ENCODE peak calls at places on chromosomes 16 and 17, in eight cellular contexts. Q, U, T, V, I, C, A and F are unnamed samples.

GRCh38 chr17:45876539-45876938 is 17.8 kb upstream of the MAPT start:
- DNase-seq in V (no peak), Q (no peak), I (no peak), A (no peak), C (no peak), U (no peak), T (no peak), F (no peak)

GRCh38 chr16:10514369-10515055 is 65.9 kb downstream of the EMP2 start:
- DNase-seq in V (peak), U (peak), Q (peak), C (peak), A (peak), T (peak), I (peak), F (peak)

GRCh38 chr17:493666-494065 is 141.1 kb upstream of the RPH3AL start:
- DNase-seq in Q (no peak), I (no peak), V (no peak), T (no peak), U (no peak), A (no peak), C (no peak), F (no peak)

GRCh38 chr17:1179635-1180433 is at the start of gene ABR:
- DNase-seq in V (peak), A (peak), I (peak), C (peak), U (peak), Q (peak), T (no peak), F (no peak)

GRCh38 chr16:49811630-49812334 is 44.1 kb downstream of the ZNF423 start:
- DNase-seq in I (no peak), V (no peak), C (no peak), Q (no peak), U (no peak), A (no peak), T (peak), F (no peak)

GRCh38 chr17:38342886-38343607 is 709 bp downstream of the GPR179 start:
- DNase-seq in U (no peak), Q (no peak), A (no peak), T (no peak), C (no peak), V (no peak), I (no peak), F (no peak)

GRCh38 chr16:47787695-47788094 is 326.6 kb downstream of the PHKB start:
- DNase-seq in T (no peak), C (no peak), V (no peak), I (no peak), Q (peak), A (no peak), U (no peak), F (no peak)

GRCh38 chr16:88116121-88116900 is 165.1 kb downstream of the BANP start:
- DNase-seq in A (no peak), U (no peak), Q (no peak), V (no peak), T (no peak), I (no peak), C (no peak), F (no peak)

GRCh38 chr16:19517424-19518089 is 4.3 kb downstream of the GDE1 start:
- DNase-seq in Q (no peak), I (no peak), T (no peak), C (no peak), U (no peak), A (no peak), V (peak), F (peak)

GRCh38 chr16:88533945-88534641 is 36.1 kb upstream of the ZC3H18 start:
- DNase-seq in A (peak), T (peak), V (peak), C (peak), U (peak), I (peak), Q (peak), F (peak)

GRCh38 chr17:36036240-36036639 is 18.5 kb upstream of the CCL23 start:
- DNase-seq in V (no peak), T (no peak), C (peak), A (no peak), Q (no peak), I (no peak), U (no peak), F (no peak)

GRCh38 chr17:50210249-50211225 is 9.1 kb upstream of the COL1A1 start:
- DNase-seq in U (peak), A (no peak), T (no peak), I (peak), V (peak), Q (peak), C (peak), F (no peak)

GRCh38 chr17:4476512-4477070 is 22.1 kb upstream of the SPNS2 start:
- DNase-seq in T (no peak), V (no peak), C (no peak), I (no peak), Q (no peak), U (no peak), A (peak), F (no peak)

GRCh38 chr16:57186630-57187507 is 740 bp downstream of the RSPRY1 start:
- DNase-seq in A (no peak), C (peak), Q (peak), I (no peak), U (peak), T (peak), V (peak), F (peak)

GRCh38 chr17:67488161-67488560 is 111.1 kb downstream of the PITPNC1 start:
- DNase-seq in A (no peak), T (peak), Q (peak), U (no peak), V (no peak), C (no peak), I (peak), F (no peak)

GRCh38 chr16:29775742-29776408 is 2.2 kb upstream of the ZG16 start:
- DNase-seq in V (no peak), Q (no peak), A (no peak), I (no peak), U (no peak), T (no peak), C (no peak), F (no peak)

GRCh38 chr17:77375917-77376651 is 235.3 kb downstream of the SEC14L1 start:
- DNase-seq in I (peak), C (peak), U (peak), A (peak), V (no peak), Q (peak), T (no peak), F (no peak)

GRCh38 chr17:628507-628941 is 86.1 kb downstream of the VPS53 start:
- DNase-seq in V (no peak), A (no peak), I (peak), Q (no peak), T (no peak), C (no peak), U (peak), F (no peak)

GRCh38 chr17:63140255-63140654 is 174.2 kb downstream of the TANC2 start:
- DNase-seq in Q (peak), V (no peak), U (no peak), A (no peak), C (peak), T (no peak), I (no peak), F (no peak)

GRCh38 chr16:21104124-21104860 is 46.4 kb downstream of the DNAH3 start:
- DNase-seq in Q (no peak), C (no peak), A (no peak), U (no peak), V (no peak), I (no peak), T (no peak), F (no peak)

GRCh38 chr17:21573961-21574610 is 118.2 kb upstream of the KCNJ18 start:
- DNase-seq in Q (peak), A (peak), T (peak), I (peak), C (peak), V (no peak), U (peak), F (no peak)

GRCh38 chr16:76207270-76207669 is 69.9 kb upstream of the CNTNAP4 start:
- DNase-seq in T (no peak), A (no peak), Q (no peak), I (no peak), C (no peak), V (no peak), U (no peak), F (no peak)

GRCh38 chr16:47492428-47493357 is 31.6 kb downstream of the PHKB start:
- DNase-seq in Q (peak), U (peak), A (peak), C (peak), V (no peak), I (peak), T (peak), F (peak)

GRCh38 chr16:9089660-9090059 is 1.8 kb upstream of the HAPSTR1 start:
- DNase-seq in C (no peak), V (no peak), I (no peak), Q (no peak), T (no peak), U (no peak), A (no peak), F (no peak)

GRCh38 chr17:58250344-58251011 is 12.1 kb downstream of the LPO start:
- DNase-seq in C (no peak), U (no peak), T (no peak), A (no peak), I (no peak), Q (no peak), V (no peak), F (no peak)

GRCh38 chr16:73012341-73012740 is 35.6 kb downstream of the ZFHX3 start:
- DNase-seq in C (no peak), T (no peak), U (no peak), V (no peak), A (no peak), I (peak), Q (no peak), F (no peak)

GRCh38 chr17:40460585-40460975 is 17.3 kb downstream of the IGFBP4 start:
- DNase-seq in Q (no peak), U (no peak), V (no peak), A (no peak), I (no peak), T (no peak), C (no peak), F (no peak)

GRCh38 chr17:40462343-40463121 is 19.3 kb downstream of the IGFBP4 start:
- DNase-seq in A (no peak), V (no peak), C (no peak), T (no peak), Q (no peak), I (peak), U (no peak), F (no peak)

GRCh38 chr17:40461036-40461721 is 17.9 kb downstream of the IGFBP4 start:
- DNase-seq in T (no peak), I (peak), U (no peak), C (no peak), A (no peak), Q (no peak), V (no peak), F (no peak)

GRCh38 chr17:40463122-40463550 is 19.9 kb downstream of the IGFBP4 start:
- DNase-seq in T (no peak), Q (no peak), C (no peak), U (no peak), A (no peak), I (peak), V (no peak), F (no peak)

DNA sequence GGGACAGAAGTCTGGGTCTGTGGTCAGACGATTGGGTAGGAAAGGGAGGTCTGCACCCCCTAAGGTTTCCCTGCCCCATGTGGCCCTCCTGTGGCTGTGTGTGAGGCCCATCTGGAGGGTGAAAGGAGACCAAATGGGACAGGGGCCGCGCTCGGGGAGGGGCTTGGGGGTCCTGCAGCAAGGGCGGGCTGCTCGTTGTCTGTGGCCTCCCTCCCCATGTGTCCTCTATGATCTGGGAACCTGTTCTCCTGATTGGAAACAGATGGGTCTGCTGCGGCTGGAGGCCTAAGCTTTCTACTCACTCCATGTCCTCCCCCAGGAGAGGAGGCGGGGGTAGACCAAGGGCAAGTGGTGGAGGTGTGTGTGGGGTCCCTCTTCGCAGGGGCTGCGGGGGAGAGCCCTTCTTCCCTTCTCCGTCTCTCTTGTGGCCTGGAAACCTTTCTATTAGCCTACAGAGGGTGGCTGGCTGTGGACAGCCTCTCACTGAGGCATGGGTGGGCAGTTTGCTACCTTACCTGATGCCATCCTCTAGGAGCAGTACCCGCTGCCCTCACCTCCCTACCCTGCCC is 18.6 kb downstream of the IGFBP4 start:
- DNase-seq in U (peak), V (no peak), Q (no peak), C (no peak), T (no peak), A (no peak), I (peak), F (no peak)
- TF ChIP-seq POLR2A in U (no peak), V (peak), Q (no peak), C (no peak), T (no peak), A (no peak), I (no peak), F (no peak)

GRCh38 chr17:82058230-82058854 is 6.6 kb downstream of the GPS1 start:
- DNase-seq in C (no peak), U (no peak), Q (no peak), V (no peak), A (peak), I (no peak), T (no peak), F (no peak)

GRCh38 chr17:82060001-82060380 is 5.6 kb downstream of the DUS1L start:
- DNase-seq in T (no peak), U (no peak), A (no peak), Q (no peak), C (no peak), I (no peak), V (no peak), F (no peak)

GRCh38 chr17:82058855-82059249 is 6.8 kb downstream of the DUS1L start:
- DNase-seq in Q (no peak), A (no peak), U (no peak), C (no peak), I (no peak), T (no peak), V (no peak), F (no peak)

GRCh38 chr17:82060614-82061013 is 5.0 kb downstream of the DUS1L start:
- DNase-seq in U (no peak), T (no peak), V (no peak), I (no peak), C (no peak), A (no peak), Q (no peak), F (no peak)

DNA sequence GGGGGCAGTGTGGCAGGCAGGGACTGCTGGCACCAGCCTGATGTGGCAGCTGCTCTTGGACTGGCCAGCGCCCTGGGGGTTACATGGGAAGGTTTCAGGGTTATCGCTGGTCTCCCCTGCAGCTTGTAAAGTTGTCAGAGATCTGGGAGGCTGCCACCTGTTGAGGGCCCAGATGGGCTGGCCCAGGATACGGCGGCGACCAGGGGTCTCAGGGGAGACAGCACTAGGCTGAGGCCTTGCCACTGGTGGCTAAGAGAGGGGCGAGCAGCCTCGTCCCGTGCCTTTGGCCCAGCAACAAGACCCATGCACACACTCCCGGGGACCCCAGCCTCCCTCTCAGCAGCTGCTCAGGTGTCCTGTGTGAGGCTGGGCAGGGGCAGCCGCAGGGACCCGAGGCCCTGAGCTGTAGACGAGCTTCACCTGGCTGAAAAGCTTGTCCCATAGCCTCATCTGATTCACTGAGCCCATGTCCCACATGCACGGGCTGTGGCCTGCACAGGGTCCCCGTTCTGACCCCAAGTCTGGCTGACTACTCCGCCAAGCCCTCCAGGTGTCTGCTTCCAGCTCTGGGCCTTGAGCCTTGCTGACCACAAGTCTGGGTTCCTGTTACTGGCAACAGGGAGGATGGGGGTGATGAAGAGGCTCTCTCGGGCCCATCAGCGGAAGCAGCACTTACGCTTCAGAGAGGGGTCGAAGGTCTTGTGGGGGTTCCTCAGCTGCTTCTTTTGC is 6.2 kb downstream of the DUS1L start:
- DNase-seq in T (no peak), A (no peak), V (no peak), C (no peak), U (no peak), I (no peak), Q (no peak), F (no peak)
- TF ChIP-seq POLR2A in T (no peak), A (no peak), V (no peak), C (no peak), U (no peak), I (no peak), Q (no peak), F (no peak)

DNA sequence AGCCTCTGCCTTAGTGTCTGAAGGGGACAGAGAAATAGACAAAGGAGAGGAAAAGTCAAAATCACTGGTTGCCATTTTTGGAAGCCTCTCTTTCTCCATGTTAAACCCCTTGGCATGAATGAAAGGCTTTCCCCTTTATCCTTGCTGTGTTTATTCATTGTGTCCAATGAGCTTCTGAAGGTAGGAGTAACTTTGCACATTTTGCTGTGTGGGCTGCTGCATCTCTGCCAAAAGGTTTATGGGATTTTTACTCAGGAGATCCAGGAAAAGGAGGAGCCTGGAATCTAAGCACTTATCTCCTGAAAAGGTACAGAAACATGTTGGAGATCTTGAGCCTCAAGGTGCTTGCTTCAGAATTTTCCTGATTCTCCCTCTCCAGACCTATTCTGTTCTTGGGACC is 3.9 kb downstream of the CNTROB start:
- DNase-seq in V (no peak), U (no peak), C (no peak), I (no peak), A (no peak), Q (no peak), T (no peak), F (no peak)
- TF ChIP-seq POLR2A in V (no peak), U (no peak), C (no peak), I (no peak), A (no peak), Q (no peak), T (no peak), F (no peak)

DNA sequence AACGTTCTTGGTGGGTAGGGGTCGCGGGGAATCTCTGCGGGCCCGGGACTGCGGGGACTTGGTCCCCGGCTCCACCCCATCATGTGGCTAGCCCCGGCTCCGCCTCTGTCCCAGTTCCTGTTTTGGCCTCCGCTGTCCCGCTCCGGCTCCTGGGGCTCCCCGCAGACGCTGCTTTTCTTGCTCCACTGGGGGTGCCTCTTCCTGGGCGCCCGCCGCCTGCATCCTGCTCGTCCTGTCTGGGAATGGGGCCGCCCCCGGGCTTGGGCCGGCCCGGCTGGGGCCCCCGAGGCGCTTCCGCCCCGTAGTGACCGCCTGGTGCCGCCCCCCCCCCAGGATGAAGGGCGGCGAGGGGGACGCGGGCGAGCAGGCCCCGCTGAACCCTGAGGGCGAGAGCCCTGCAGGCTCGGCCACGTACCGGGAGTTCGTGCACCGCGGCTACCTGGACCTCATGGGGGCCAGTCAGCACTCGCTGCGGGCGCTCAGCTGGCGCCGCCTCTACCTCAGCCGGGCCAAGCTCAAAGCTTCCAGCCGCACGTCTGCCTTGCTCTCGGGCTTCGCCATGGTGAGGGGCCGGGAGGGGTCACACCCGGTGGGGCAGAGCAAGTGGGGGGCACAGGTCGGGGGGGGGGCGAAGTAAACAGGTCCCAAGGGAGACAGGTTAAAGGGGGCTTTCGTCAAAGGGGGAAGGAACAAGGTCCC is at the start of gene ORAI3:
- DNase-seq in V (peak), Q (peak), I (peak), T (peak), C (peak), U (peak), A (peak), F (peak)
- TF ChIP-seq POLR2A in V (peak), Q (peak), I (peak), T (peak), C (peak), U (peak), A (no peak), F (peak)